ENCODE peak calls at places on chromosomes 16 and 17, in nine cellular contexts. D, P, S, N, E, F, L, T and K are unnamed samples.

GRCh38 chr16:74601131-74601871 is 5.6 kb downstream of the GLG1 start:
- DNase-seq in D (no peak), P (no peak), S (no peak), N (no peak), E (no peak), F (peak), L (no peak), T (no peak), K (no peak)

GRCh38 chr17:48554412-48555090 is 9.6 kb upstream of the HOXB2 start:
- DNase-seq in D (no peak), P (no peak), S (no peak), N (no peak), E (peak), F (no peak), L (no peak), T (no peak), K (no peak)

GRCh38 chr16:55478827-55479559 is at the start of gene MMP2:
- DNase-seq in D (peak), P (no peak), S (peak), N (no peak), E (peak), F (no peak), L (peak), T (peak), K (peak)

GRCh38 chr16:13012591-13012990 is 111.2 kb downstream of the SHISA9 start:
- DNase-seq in D (no peak), P (no peak), S (no peak), N (no peak), E (no peak), F (no peak), L (no peak), T (no peak), K (no peak)

GRCh38 chr17:37019117-37019744 is 70.5 kb downstream of the AATF start:
- DNase-seq in D (no peak), P (no peak), S (no peak), N (no peak), E (no peak), F (no peak), L (no peak), T (no peak), K (no peak)

GRCh38 chr17:32240745-32241144 is 24.9 kb upstream of the RHBDL3 start:
- DNase-seq in D (no peak), P (no peak), S (peak), N (no peak), E (no peak), F (no peak), L (no peak), T (peak), K (no peak)

GRCh38 chr16:12319464-12320030 is 343.0 kb downstream of the SNX29 start:
- DNase-seq in D (no peak), P (no peak), S (peak), N (no peak), E (no peak), F (no peak), L (no peak), T (no peak), K (no peak)

GRCh38 chr17:72321886-72322285 is 201.1 kb downstream of the SOX9 start:
- DNase-seq in D (no peak), P (no peak), S (no peak), N (no peak), E (no peak), F (no peak), L (no peak), T (no peak), K (no peak)

GRCh38 chr17:68356520-68356919 is 65.2 kb downstream of the ARSG start:
- DNase-seq in D (no peak), P (no peak), S (no peak), N (no peak), E (no peak), F (peak), L (no peak), T (no peak), K (no peak)

GRCh38 chr16:86673090-86673955 is 95.0 kb downstream of the FOXL1 start:
- DNase-seq in D (no peak), P (no peak), S (no peak), N (no peak), E (no peak), F (no peak), L (no peak), T (no peak), K (no peak)

GRCh38 chr17:41773190-41773588 is 13.3 kb downstream of the JUP start:
- DNase-seq in D (peak), P (peak), S (peak), N (peak), E (peak), F (no peak), L (peak), T (peak), K (peak)

GRCh38 chr16:24973771-24974461 is 41.3 kb downstream of the ARHGAP17 start:
- DNase-seq in D (no peak), P (no peak), S (no peak), N (no peak), E (no peak), F (no peak), L (no peak), T (no peak), K (no peak)

GRCh38 chr16:12119562-12119961 is 143.0 kb downstream of the SNX29 start:
- DNase-seq in D (no peak), P (no peak), S (peak), N (no peak), E (peak), F (no peak), L (no peak), T (no peak), K (peak)

GRCh38 chr16:49701867-49702494 is 153.9 kb downstream of the ZNF423 start:
- DNase-seq in D (peak), P (peak), S (peak), N (no peak), E (no peak), F (no peak), L (peak), T (peak), K (no peak)

GRCh38 chr16:84391151-84391873 is 23.0 kb downstream of the ATP2C2 start:
- DNase-seq in D (no peak), P (no peak), S (peak), N (no peak), E (peak), F (no peak), L (no peak), T (no peak), K (peak)
- H3K4me3 ChIP-seq in D (no peak), P (no peak), S (peak), N (no peak), E (no peak), F (no peak), L (no peak), T (no peak), K (no peak)

GRCh38 chr17:7221281-7222092 is 1.7 kb downstream of the ACADVL start:
- DNase-seq in D (peak), P (no peak), S (no peak), N (no peak), E (no peak), F (no peak), L (no peak), T (no peak), K (no peak)
- H3K4me3 ChIP-seq in D (no peak), P (no peak), S (peak), N (peak), E (no peak), F (peak), L (no peak), T (peak), K (peak)

DNA sequence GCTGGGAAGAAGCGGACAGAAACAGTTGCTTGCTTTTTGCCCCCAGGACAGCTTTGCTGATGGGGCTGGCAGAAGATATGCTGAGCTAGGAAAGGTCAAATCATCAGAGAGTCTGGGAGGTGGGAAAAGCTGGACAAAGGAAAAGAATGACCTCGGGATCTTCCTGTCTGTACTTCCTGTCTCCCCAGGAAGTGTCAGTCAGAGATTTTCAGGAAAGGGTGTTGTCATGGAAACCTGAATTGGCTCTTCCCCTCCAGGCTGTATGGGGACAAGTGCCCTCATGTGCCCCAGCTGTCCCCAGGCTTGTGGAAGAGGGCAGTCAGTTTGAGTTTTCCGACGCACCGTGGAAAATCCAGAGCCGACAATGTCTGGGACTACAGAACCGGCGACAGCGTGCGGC is 122.7 kb upstream of the ZFHX3 start:
- DNase-seq in D (no peak), P (no peak), S (no peak), N (no peak), E (no peak), F (no peak), L (no peak), T (no peak), K (no peak)
- H3K4me3 ChIP-seq in D (no peak), P (no peak), S (no peak), N (no peak), E (no peak), F (no peak), L (no peak), T (no peak), K (no peak)

GRCh38 chr17:44778656-44779210 is 19.9 kb downstream of the ADAM11 start:
- DNase-seq in D (no peak), P (no peak), S (no peak), N (no peak), E (no peak), F (no peak), L (no peak), T (no peak), K (no peak)
- H3K4me3 ChIP-seq in D (no peak), P (peak), S (peak), N (peak), E (no peak), F (peak), L (no peak), T (peak), K (no peak)